ENCODE peak calls at places on chromosomes 6 and 20, in four cellular contexts. P is heart right ventricle, K is neural progenitor cell, U is brain microvascular endothelial cell. Q is an unnamed sample.

GRCh38 chr6:26123675-26124549 is 36.7 kb downstream of the HFE start:
- DNase-seq in P (peak), K (peak), U (peak), Q (peak)

GRCh38 chr6:18263561-18264337 is 581 bp downstream of the DEK start:
- DNase-seq in K (no peak), P (peak), U (no peak), Q (peak)

GRCh38 chr20:25389381-25389857 is 1.2 kb downstream of the ABHD12 start:
- DNase-seq in P (no peak), U (peak), K (no peak), Q (no peak)

GRCh38 chr6:48733581-48733980 is 622.6 kb upstream of the PTCHD4 start:
- DNase-seq in K (no peak), U (no peak), P (no peak), Q (no peak)

GRCh38 chr6:146028250-146028789 is 542 bp upstream of the GRM1 start:
- DNase-seq in P (peak), K (peak), U (peak), Q (peak)

GRCh38 chr6:143021543-143021942 is 39.1 kb upstream of the AIG1 start:
- DNase-seq in P (no peak), K (no peak), U (no peak), Q (no peak)

GRCh38 chr6:144847906-144848305 is 562.8 kb downstream of the UTRN start:
- DNase-seq in U (no peak), K (peak), P (no peak), Q (no peak)

GRCh38 chr20:62834967-62835730 is 18.3 kb downstream of the COL9A3 start:
- DNase-seq in K (no peak), P (no peak), U (no peak), Q (no peak)

GRCh38 chr20:50401587-50402343 is 108.4 kb upstream of the PTPN1 start:
- DNase-seq in K (no peak), P (no peak), U (no peak), Q (no peak)

GRCh38 chr6:45433533-45434400 is 56.0 kb upstream of the SUPT3H start:
- DNase-seq in P (no peak), K (no peak), U (no peak), Q (no peak)

GRCh38 chr6:143707702-143708101 is 29.9 kb downstream of the PHACTR2 start:
- DNase-seq in P (no peak), K (no peak), U (no peak), Q (no peak)

GRCh38 chr6:19417713-19418112 is 419.5 kb upstream of the ID4 start:
- DNase-seq in U (peak), P (no peak), K (no peak), Q (peak)

GRCh38 chr6:150310539-150310938 is 58.3 kb upstream of the IYD start:
- DNase-seq in P (no peak), U (no peak), K (no peak), Q (no peak)

DNA sequence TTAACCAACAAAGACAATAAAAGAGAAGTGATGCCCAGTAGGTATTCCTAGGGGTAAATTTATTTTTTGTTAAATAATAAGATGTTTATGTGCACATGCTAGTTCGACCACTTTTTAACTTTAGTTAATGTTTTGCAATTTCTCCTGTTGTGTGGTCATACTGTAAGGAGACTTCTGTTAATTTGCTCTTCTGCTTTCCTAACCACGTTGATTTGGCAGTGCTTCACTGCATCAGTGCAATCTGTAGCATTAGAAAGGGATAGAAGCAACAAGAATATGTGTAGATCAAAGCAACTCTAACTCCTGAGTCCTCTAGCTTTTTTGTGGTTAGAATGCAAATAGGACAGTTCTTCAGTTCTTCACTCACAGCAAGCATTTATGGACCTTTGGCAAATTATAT is 13.9 kb downstream of the MYB start:
- DNase-seq in U (no peak), K (no peak), P (no peak), Q (no peak)
- H3K27ac ChIP-seq in U (no peak), K (no peak), P (no peak), Q (no peak)

GRCh38 chr6:84774174-84775158 is 10.1 kb upstream of the TBX18 start:
- DNase-seq in P (peak), K (peak), U (peak), Q (peak)
- TF ChIP-seq CTCF in P (peak), K (peak), U (peak), Q (peak)

GRCh38 chr20:10498196-10498595 is 63.1 kb downstream of the SLX4IP start:
- DNase-seq in U (no peak), P (no peak), K (no peak), Q (no peak)

GRCh38 chr20:10504893-10505292 is 69.8 kb downstream of the SLX4IP start:
- DNase-seq in P (no peak), U (no peak), K (no peak), Q (no peak)

GRCh38 chr20:10497283-10497682 is 62.2 kb downstream of the SLX4IP start:
- DNase-seq in P (no peak), U (no peak), K (no peak), Q (no peak)

GRCh38 chr20:10502098-10502526 is 67.0 kb downstream of the SLX4IP start:
- DNase-seq in U (no peak), K (no peak), P (no peak), Q (no peak)

DNA sequence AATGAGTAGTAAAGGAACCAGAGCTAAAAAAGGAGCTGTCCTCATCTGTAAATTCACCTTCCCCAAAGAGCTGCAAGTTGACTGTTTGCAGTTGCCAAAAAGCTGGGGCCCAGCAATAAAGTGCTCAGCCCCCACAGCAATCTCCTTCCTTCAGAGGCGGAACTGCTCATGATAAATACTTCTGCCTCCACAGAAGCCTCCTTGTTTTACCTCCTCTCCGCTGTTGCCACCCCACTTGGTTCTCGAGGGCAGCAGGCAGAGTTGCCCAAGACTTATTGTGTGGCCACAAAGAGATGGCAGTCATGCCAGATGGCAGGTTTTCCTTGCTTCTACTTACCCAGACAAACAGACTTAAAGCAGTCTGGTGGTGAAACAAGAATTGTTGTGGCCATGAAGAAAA is 66.3 kb downstream of the SLX4IP start:
- DNase-seq in P (no peak), U (no peak), K (no peak), Q (no peak)
- H3K27ac ChIP-seq in P (no peak), U (no peak), K (no peak), Q (no peak)

GRCh38 chr6:89034586-89035251 is 45.8 kb upstream of the PNRC1 start:
- DNase-seq in U (no peak), P (peak), K (peak), Q (peak)

GRCh38 chr6:89037156-89037900 is 43.2 kb upstream of the PNRC1 start:
- DNase-seq in U (no peak), P (no peak), K (no peak), Q (no peak)

GRCh38 chr6:89032599-89032998 is 48.0 kb upstream of the PNRC1 start:
- DNase-seq in P (no peak), U (no peak), K (no peak), Q (no peak)

DNA sequence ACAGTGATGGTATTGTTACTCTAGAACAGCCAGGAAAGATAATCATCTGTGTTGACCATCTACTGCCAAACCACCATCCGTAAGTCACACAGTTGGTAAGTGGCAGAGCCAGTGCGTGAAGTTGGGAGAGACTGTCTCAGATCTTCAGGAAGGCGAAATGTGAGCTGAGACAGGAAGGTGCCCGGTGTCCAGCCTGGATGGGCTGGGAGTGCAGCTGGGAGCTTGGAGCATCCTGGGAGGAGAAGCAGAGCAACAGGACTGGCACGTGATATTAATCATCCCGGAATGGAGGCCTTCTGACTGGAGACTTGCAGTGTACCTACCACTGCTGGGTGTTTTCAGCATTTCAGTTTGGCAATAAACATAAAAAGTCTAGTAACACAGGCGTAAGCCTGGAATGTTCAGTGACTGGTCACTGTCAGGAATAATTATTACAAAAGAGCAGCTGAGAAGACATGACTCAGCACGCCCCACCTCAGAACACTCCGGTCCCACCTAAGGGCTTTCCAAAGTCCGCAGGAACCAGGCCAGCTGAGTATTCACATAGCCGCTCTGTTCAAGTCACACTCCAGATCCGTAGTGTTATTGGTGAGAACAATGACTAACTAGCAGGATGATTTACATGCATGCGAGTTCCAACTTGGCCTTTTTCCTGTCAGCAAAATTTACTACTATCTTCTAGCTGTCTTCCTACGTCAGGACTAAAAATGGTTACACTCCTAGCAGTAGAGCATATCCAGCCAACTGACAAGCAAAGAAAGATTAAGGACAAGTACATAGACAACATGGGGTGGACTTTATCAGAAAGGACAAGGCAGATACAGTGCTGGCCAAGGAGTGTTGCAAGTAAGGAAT is 45.1 kb upstream of the PNRC1 start:
- DNase-seq in K (no peak), U (peak), P (peak), Q (peak)
- TF ChIP-seq CTCF in K (no peak), U (no peak), P (no peak), Q (no peak)

GRCh38 chr6:158856261-158856660 is 37.1 kb upstream of the EZR start:
- DNase-seq in K (no peak), U (no peak), P (no peak), Q (no peak)

GRCh38 chr6:158854214-158855101 is 35.3 kb upstream of the EZR start:
- DNase-seq in P (no peak), K (no peak), U (peak), Q (no peak)

GRCh38 chr6:158852312-158853071 is 33.3 kb upstream of the EZR start:
- DNase-seq in U (no peak), P (no peak), K (no peak), Q (no peak)

GRCh38 chr6:158853072-158853871 is 34.1 kb upstream of the EZR start:
- DNase-seq in P (no peak), K (peak), U (peak), Q (peak)

GRCh38 chr6:158853872-158854213 is 34.7 kb upstream of the EZR start:
- DNase-seq in P (no peak), U (no peak), K (no peak), Q (no peak)
- H3K27ac ChIP-seq in P (no peak), U (peak), K (no peak), Q (peak)

GRCh38 chr6:56172144-56172543 is 75.2 kb downstream of the COL21A1 start:
- DNase-seq in K (peak), P (no peak), U (no peak), Q (no peak)
- TF ChIP-seq CTCF in K (no peak), P (no peak), U (peak), Q (no peak)

GRCh38 chr6:12094689-12095088 is 82.6 kb downstream of the HIVEP1 start:
- DNase-seq in P (no peak), K (no peak), U (no peak), Q (no peak)
- H3K27ac ChIP-seq in P (no peak), K (no peak), U (no peak), Q (no peak)

DNA sequence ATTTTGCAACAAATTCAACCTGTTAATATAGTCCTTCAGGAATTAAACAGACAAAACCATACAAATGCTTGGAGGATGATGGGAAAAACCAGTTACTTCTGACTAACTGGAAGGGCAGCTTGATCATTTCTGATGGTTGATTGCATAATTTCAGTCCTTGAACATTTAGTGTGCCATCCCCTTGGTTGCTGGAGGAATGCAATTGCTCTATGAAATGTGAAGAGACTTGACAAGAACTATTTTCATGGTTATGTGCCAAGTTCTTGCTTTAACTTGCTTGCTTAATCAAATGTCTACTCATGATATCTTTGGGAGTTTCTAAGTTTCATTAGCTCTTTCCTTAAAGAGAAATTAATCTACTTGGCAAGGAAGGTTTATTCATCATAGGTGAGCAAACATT is 45.2 kb downstream of the ANKEF1 start:
- DNase-seq in U (peak), P (no peak), K (no peak), Q (peak)
- TF ChIP-seq CTCF in U (no peak), P (no peak), K (no peak), Q (no peak)

GRCh38 chr6:151698921-151699705 is 108.4 kb upstream of the ESR1 start:
- DNase-seq in U (no peak), K (no peak), P (no peak), Q (no peak)
- H3K27ac ChIP-seq in U (no peak), K (no peak), P (peak), Q (no peak)

Q was measured in RWPE1.